ENCODE peak calls at places on chromosomes 4 and X, in five cellular contexts. H is GM23248, J is SK-N-SH, W is OCI-LY7, R is PC-3. F is an unnamed sample.
A peak's percentile ranks its signal among the peaks of the same experiment; 100 is the strongest.

GRCh38 chr4:54371211-54371610 is 142.1 kb downstream of the PDGFRA start:
- DNase-seq in R (peak; percentile 50), H (peak; percentile 7), J (no peak), W (no peak), F (no peak)

GRCh38 chr4:17875402-17876070 is 64.8 kb downstream of the NCAPG start:
- DNase-seq in H (no peak), W (no peak), J (no peak), R (no peak), F (no peak)

GRCh38 chr4:1693131-1693896 is 9.2 kb upstream of the FAM53A start:
- DNase-seq in W (peak; percentile 85), R (peak; percentile 74), H (peak; percentile 80), J (peak; percentile 78), F (peak; percentile 87)

GRCh38 chr4:1300466-1301455 is 11.1 kb downstream of the MAEA start:
- DNase-seq in R (no peak), W (no peak), J (peak; percentile 10), H (peak; percentile 64), F (no peak)

GRCh38 chr4:173252024-173252935 is 81.9 kb downstream of the HMGB2 start:
- DNase-seq in H (peak; percentile 93), W (peak; percentile 63), J (no peak), R (peak; percentile 97), F (peak; percentile 52)

GRCh38 chr4:16661813-16662212 is 236.6 kb downstream of the LDB2 start:
- DNase-seq in W (no peak), H (no peak), R (no peak), J (no peak), F (peak; percentile 33)

GRCh38 chr4:101136373-101137370 is 210.7 kb downstream of the PPP3CA start:
- DNase-seq in W (no peak), J (no peak), R (peak; percentile 11), H (no peak), F (no peak)

GRCh38 chr4:84971319-84971932 is 4.9 kb upstream of the WDFY3 start:
- DNase-seq in R (peak; percentile 59), W (peak; percentile 23), H (peak; percentile 83), J (peak; percentile 30), F (peak; percentile 74)

GRCh38 chr4:168863719-168864632 is 146.1 kb downstream of the CBR4 start:
- DNase-seq in W (no peak), H (peak; percentile 64), R (no peak), J (no peak), F (no peak)

GRCh38 chr4:6198768-6199343 is 1.5 kb downstream of the JAKMIP1 start:
- DNase-seq in J (peak; percentile 89), R (no peak), H (no peak), W (no peak), F (peak; percentile 83)

GRCh38 chrX:110284159-110284558 is 33.7 kb downstream of the AMMECR1 start:
- DNase-seq in H (peak; percentile 83), J (no peak), R (peak; percentile 83), W (no peak), F (no peak)

GRCh38 chr4:141391771-141392170 is 171.1 kb downstream of the ZNF330 start:
- DNase-seq in W (no peak), R (peak; percentile 96), H (no peak), J (no peak), F (no peak)

GRCh38 chrX:1164322-1165288 is 47.8 kb downstream of the CRLF2 start:
- DNase-seq in H (peak; percentile 24), J (peak; percentile 16), R (no peak), W (peak; percentile 76), F (peak; percentile 44)

GRCh38 chr4:175034986-175035705 is 117.0 kb downstream of the ADAM29 start:
- DNase-seq in W (no peak), H (no peak), R (no peak), J (no peak), F (no peak)

GRCh38 chrX:68710870-68711576 is 63.6 kb downstream of the STARD8 start:
- DNase-seq in R (peak; percentile 65), W (peak; percentile 10), H (peak; percentile 60), J (peak; percentile 73), F (peak; percentile 76)

GRCh38 chrX:133905305-133905704 is 80.1 kb downstream of the GPC3 start:
- DNase-seq in R (no peak), H (no peak), J (no peak), W (no peak), F (no peak)

GRCh38 chr4:166657261-166657660 is 577.0 kb downstream of the SPOCK3 start:
- DNase-seq in W (no peak), R (no peak), H (no peak), J (no peak), F (no peak)

GRCh38 chr4:88138561-88138960 is 19.9 kb downstream of the ABCG2 start:
- DNase-seq in J (no peak), W (no peak), R (peak; percentile 76), H (peak; percentile 74), F (no peak)

GRCh38 chr4:5940470-5941203 is 47.8 kb upstream of the CRMP1 start:
- DNase-seq in W (no peak), R (peak; percentile 2), H (no peak), J (no peak), F (peak; percentile 44)

GRCh38 chrX:21907250-21907649 is 33.3 kb upstream of the SMS start:
- DNase-seq in J (no peak), H (no peak), R (no peak), W (no peak), F (no peak)

GRCh38 chr4:140095694-140096482 is 58.1 kb downstream of the MAML3 start:
- DNase-seq in H (peak; percentile 92), R (peak; percentile 75), J (peak; percentile 37), W (peak; percentile 8), F (no peak)

GRCh38 chrX:52870041-52870440 is 2.2 kb upstream of the XAGE3 start:
- DNase-seq in R (no peak), W (no peak), J (no peak), H (peak; percentile 3), F (no peak)

DNA sequence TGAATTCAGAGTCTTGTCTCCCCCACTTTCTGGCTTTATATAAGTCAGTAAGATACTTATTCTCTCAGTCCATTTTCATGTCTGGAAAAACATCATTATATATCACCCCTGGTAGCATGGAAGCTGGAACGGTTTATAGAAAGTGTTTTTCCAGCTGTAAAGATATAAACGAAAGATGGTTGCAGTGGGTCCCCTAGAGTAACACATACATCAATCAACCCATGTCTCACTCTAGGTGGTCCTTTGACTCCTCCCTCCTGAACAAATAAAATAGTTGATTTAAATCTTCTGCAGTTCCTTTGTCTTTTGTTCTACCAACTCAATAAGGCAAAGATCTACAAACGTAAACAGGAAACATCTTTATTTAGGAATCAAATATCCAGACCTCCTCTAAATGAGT is 1306.1 kb upstream of the TENM3 start:
- DNase-seq in R (no peak), H (no peak), W (no peak), J (no peak), F (peak; percentile 11)
- TF ChIP-seq EZH2phosphoT487 in R (no peak), H (no peak), W (no peak), J (no peak), F (no peak)

DNA sequence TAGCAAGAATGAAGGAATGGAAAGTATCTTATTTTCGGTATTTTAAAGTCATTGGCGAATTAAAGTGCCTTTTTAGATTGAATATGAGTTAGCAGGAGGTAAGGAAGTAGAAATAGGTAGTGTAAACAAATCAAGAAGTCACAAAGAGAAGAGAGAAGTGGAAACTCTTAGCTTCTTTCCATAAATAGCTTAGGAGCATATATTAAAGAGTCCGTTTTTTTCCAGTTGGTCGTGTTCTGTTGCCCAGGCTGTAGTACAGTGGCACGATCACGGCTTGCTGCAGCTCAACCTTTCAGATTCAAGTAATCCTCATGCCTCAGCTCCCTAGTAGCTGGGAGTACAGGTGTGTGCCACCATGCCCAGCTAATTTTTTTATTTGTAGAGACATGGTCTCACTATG is 56.4 kb downstream of the UBE2K start:
- DNase-seq in H (no peak), J (no peak), R (no peak), W (peak; percentile 37), F (no peak)
- H3K4me2 ChIP-seq in H (no peak overlapping the region), J (no peak overlapping the region), R (no peak overlapping the region), W (peak overlapping the region; percentile 46), F (no peak overlapping the region)

GRCh38 chrX:37757082-37757481 is 22.8 kb upstream of the CYBB start:
- DNase-seq in J (no peak), H (no peak), R (no peak), W (no peak), F (no peak)

GRCh38 chrX:37752941-37753340 is 26.9 kb upstream of the CYBB start:
- DNase-seq in H (no peak), R (no peak), J (no peak), W (peak; percentile 31), F (no peak)

GRCh38 chrX:37755073-37755472 is 24.8 kb upstream of the CYBB start:
- DNase-seq in W (peak; percentile 86), J (no peak), H (no peak), R (no peak), F (no peak)

GRCh38 chrX:37754518-37754917 is 25.3 kb upstream of the CYBB start:
- DNase-seq in W (no peak), H (no peak), R (no peak), J (no peak), F (no peak)

GRCh38 chrX:37753384-37753783 is 26.5 kb upstream of the CYBB start:
- DNase-seq in W (no peak), J (no peak), R (no peak), H (no peak), F (no peak)
- H3K4me1 ChIP-seq in W (peaks cover 57% of the 10 kb centered on the region), J (no peaks in the 10 kb centered on the region), R (no peaks in the 10 kb centered on the region), H (no peaks in the 10 kb centered on the region), F (no peaks in the 10 kb centered on the region)

GRCh38 chrX:18173494-18174180 is 47.0 kb downstream of the BEND2 start:
- DNase-seq in J (no peak), R (no peak), W (no peak), H (no peak), F (no peak)
- TF ChIP-seq EZH2phosphoT487 in J (no peak), R (no peak), W (no peak), H (no peak), F (no peak)

GRCh38 chrX:154019633-154020499 is at the start of gene IRAK1:
- DNase-seq in W (peak; percentile 73), H (peak; percentile 83), J (peak; percentile 89), R (peak; percentile 73), F (peak; percentile 46)

GRCh38 chrX:154016366-154017076 is 3.2 kb downstream of the IRAK1 start:
- DNase-seq in W (no peak), R (no peak), J (no peak), H (no peak), F (no peak)

GRCh38 chrX:154019061-154019621 is 561 bp downstream of the IRAK1 start:
- DNase-seq in J (peak; percentile 66), R (no peak), H (peak; percentile 48), W (peak; percentile 45), F (peak; percentile 33)

GRCh38 chrX:154018518-154019060 is 1.1 kb downstream of the IRAK1 start:
- DNase-seq in R (no peak), H (no peak), W (peak; percentile 17), J (peak; percentile 51), F (no peak)

DNA sequence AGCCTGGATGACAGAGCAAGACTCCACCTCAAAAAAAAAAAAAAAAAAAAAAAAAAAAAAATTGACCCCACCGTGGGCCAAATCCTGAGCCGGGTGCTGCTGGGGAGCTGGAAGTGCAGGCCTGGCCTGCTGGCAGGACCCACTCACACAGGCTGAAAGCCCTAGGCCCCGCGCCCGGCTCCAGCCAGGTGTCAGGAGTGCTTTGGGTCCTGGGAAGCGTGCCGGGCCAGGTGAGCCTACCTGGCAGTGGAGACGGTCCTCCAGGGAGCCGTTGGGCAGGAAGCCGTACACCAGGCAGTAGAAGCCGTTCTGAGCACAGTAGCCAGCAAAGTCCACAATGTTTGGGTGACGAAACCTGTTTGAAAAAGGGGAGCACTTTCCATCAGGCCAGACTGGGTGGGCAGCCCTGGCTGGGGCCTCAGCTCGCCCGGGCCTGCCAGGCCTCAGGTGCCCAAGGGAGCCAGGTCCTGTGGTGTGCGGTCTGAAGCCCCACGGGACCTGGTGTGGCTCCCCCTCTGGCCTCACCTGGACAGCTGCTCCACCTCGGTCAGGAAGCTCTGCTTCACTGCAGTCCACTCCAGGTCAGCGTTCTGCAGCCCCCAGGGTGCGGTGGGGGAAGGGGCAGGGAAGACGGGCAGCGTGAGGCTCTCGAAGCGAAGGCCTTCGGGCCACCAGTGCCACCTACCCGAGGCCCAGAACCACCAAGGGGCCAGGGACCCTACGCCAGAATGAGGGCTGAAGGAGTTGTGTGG is 1.8 kb downstream of the IRAK1 start:
- DNase-seq in J (no peak), R (no peak), W (no peak), H (no peak), F (no peak)
- H3K4me2 ChIP-seq in J (peak overlapping the region; percentile 84), R (peak overlapping the region; percentile 100), W (peak overlapping the region; percentile 89), H (peak overlapping the region; percentile 85), F (no peak overlapping the region)